ENCODE peak calls at places on chromosomes 13 and 19, in eight cellular contexts. One of them, this sample, is unnamed.
A peak's percentile ranks its signal among the peaks of the same experiment; 100 is the strongest.

GRCh38 chr19:3618144-3618810 is 8.3 kb downstream of the CACTIN start:
- DNase-seq in AG09309: no peak
- DNase-seq in mesothelial cell of epicardium: no peak
- DNase-seq in WTC11: peak; percentile 80
- DNase-seq in stimulated activated CD4-positive, alpha-beta T cell treated with anti-CD3 and anti-CD28 coated beads, Interleukin-1b, Interleukin-23, amount 100 ng/mL, for 1 hour: peak; percentile 39
- DNase-seq in KG1: no peak
- DNase-seq in lung microvascular endothelial cell: peak; percentile 77
- DNase-seq in ELR: peak; percentile 65
- DNase-seq in this sample: no peak

GRCh38 chr19:49403404-49404187 is 15.5 kb downstream of the KASH5 start:
- DNase-seq in ELR: no peak
- DNase-seq in AG09309: no peak
- DNase-seq in WTC11: peak; percentile 81
- DNase-seq in KG1: no peak
- DNase-seq in stimulated activated CD4-positive, alpha-beta T cell treated with anti-CD3 and anti-CD28 coated beads, Interleukin-1b, Interleukin-23, amount 100 ng/mL, for 1 hour: no peak
- DNase-seq in lung microvascular endothelial cell: no peak
- DNase-seq in mesothelial cell of epicardium: no peak
- DNase-seq in this sample: no peak

GRCh38 chr13:50033696-50034095 is 18.5 kb downstream of the KCNRG start:
- DNase-seq in stimulated activated CD4-positive, alpha-beta T cell treated with anti-CD3 and anti-CD28 coated beads, Interleukin-1b, Interleukin-23, amount 100 ng/mL, for 1 hour: no peak
- DNase-seq in AG09309: peak; percentile 35
- DNase-seq in WTC11: no peak
- DNase-seq in KG1: no peak
- DNase-seq in ELR: peak; percentile 16
- DNase-seq in mesothelial cell of epicardium: no peak
- DNase-seq in lung microvascular endothelial cell: no peak
- DNase-seq in this sample: peak; percentile 17

GRCh38 chr19:16824658-16825311 is 4.4 kb upstream of the SIN3B start:
- DNase-seq in WTC11: no peak
- DNase-seq in lung microvascular endothelial cell: no peak
- DNase-seq in mesothelial cell of epicardium: no peak
- DNase-seq in stimulated activated CD4-positive, alpha-beta T cell treated with anti-CD3 and anti-CD28 coated beads, Interleukin-1b, Interleukin-23, amount 100 ng/mL, for 1 hour: no peak
- DNase-seq in ELR: peak; percentile 71
- DNase-seq in KG1: no peak
- DNase-seq in AG09309: peak; percentile 33
- DNase-seq in this sample: no peak

GRCh38 chr13:20405691-20406090 is 120.0 kb downstream of the CRYL1 start:
- DNase-seq in stimulated activated CD4-positive, alpha-beta T cell treated with anti-CD3 and anti-CD28 coated beads, Interleukin-1b, Interleukin-23, amount 100 ng/mL, for 1 hour: no peak
- DNase-seq in KG1: no peak
- DNase-seq in ELR: no peak
- DNase-seq in mesothelial cell of epicardium: no peak
- DNase-seq in WTC11: peak; percentile 74
- DNase-seq in AG09309: no peak
- DNase-seq in lung microvascular endothelial cell: no peak
- DNase-seq in this sample: no peak

GRCh38 chr13:40192516-40193257 is 473.8 kb downstream of the FOXO1 start:
- DNase-seq in lung microvascular endothelial cell: no peak
- DNase-seq in stimulated activated CD4-positive, alpha-beta T cell treated with anti-CD3 and anti-CD28 coated beads, Interleukin-1b, Interleukin-23, amount 100 ng/mL, for 1 hour: no peak
- DNase-seq in KG1: no peak
- DNase-seq in AG09309: no peak
- DNase-seq in WTC11: no peak
- DNase-seq in mesothelial cell of epicardium: no peak
- DNase-seq in ELR: no peak
- DNase-seq in this sample: no peak

GRCh38 chr19:44887648-44888047 is 3.4 kb upstream of the TOMM40 start:
- DNase-seq in WTC11: no peak
- DNase-seq in mesothelial cell of epicardium: no peak
- DNase-seq in KG1: no peak
- DNase-seq in lung microvascular endothelial cell: no peak
- DNase-seq in AG09309: no peak
- DNase-seq in stimulated activated CD4-positive, alpha-beta T cell treated with anti-CD3 and anti-CD28 coated beads, Interleukin-1b, Interleukin-23, amount 100 ng/mL, for 1 hour: no peak
- DNase-seq in ELR: no peak
- DNase-seq in this sample: no peak

GRCh38 chr13:102597029-102598015 is 536 bp downstream of the TPP2 start:
- DNase-seq in ELR: peak; percentile 43
- DNase-seq in mesothelial cell of epicardium: no peak
- DNase-seq in lung microvascular endothelial cell: peak; percentile 16
- DNase-seq in stimulated activated CD4-positive, alpha-beta T cell treated with anti-CD3 and anti-CD28 coated beads, Interleukin-1b, Interleukin-23, amount 100 ng/mL, for 1 hour: no peak
- DNase-seq in WTC11: no peak
- DNase-seq in KG1: peak; percentile 47
- DNase-seq in AG09309: no peak
- DNase-seq in this sample: no peak

GRCh38 chr13:110266983-110267382 is 40.0 kb downstream of the COL4A1 start:
- DNase-seq in stimulated activated CD4-positive, alpha-beta T cell treated with anti-CD3 and anti-CD28 coated beads, Interleukin-1b, Interleukin-23, amount 100 ng/mL, for 1 hour: no peak
- DNase-seq in mesothelial cell of epicardium: no peak
- DNase-seq in AG09309: no peak
- DNase-seq in lung microvascular endothelial cell: peak; percentile 59
- DNase-seq in WTC11: peak; percentile 54
- DNase-seq in ELR: no peak
- DNase-seq in KG1: no peak
- DNase-seq in this sample: no peak

GRCh38 chr13:48563611-48564010 is 30.7 kb upstream of the RCBTB2 start:
- DNase-seq in AG09309: no peak
- DNase-seq in lung microvascular endothelial cell: peak; percentile 84
- DNase-seq in mesothelial cell of epicardium: no peak
- DNase-seq in KG1: no peak
- DNase-seq in WTC11: no peak
- DNase-seq in stimulated activated CD4-positive, alpha-beta T cell treated with anti-CD3 and anti-CD28 coated beads, Interleukin-1b, Interleukin-23, amount 100 ng/mL, for 1 hour: no peak
- DNase-seq in ELR: no peak
- DNase-seq in this sample: no peak

GRCh38 chr19:35561436-35561835 is 2.0 kb downstream of the ATP4A start:
- DNase-seq in KG1: no peak
- DNase-seq in lung microvascular endothelial cell: no peak
- DNase-seq in mesothelial cell of epicardium: no peak
- DNase-seq in ELR: no peak
- DNase-seq in stimulated activated CD4-positive, alpha-beta T cell treated with anti-CD3 and anti-CD28 coated beads, Interleukin-1b, Interleukin-23, amount 100 ng/mL, for 1 hour: no peak
- DNase-seq in WTC11: no peak
- DNase-seq in AG09309: no peak
- DNase-seq in this sample: no peak

GRCh38 chr19:47374876-47375693 is 26.0 kb downstream of the DHX34 start:
- DNase-seq in WTC11: no peak
- DNase-seq in ELR: no peak
- DNase-seq in lung microvascular endothelial cell: no peak
- DNase-seq in stimulated activated CD4-positive, alpha-beta T cell treated with anti-CD3 and anti-CD28 coated beads, Interleukin-1b, Interleukin-23, amount 100 ng/mL, for 1 hour: no peak
- DNase-seq in mesothelial cell of epicardium: no peak
- DNase-seq in AG09309: no peak
- DNase-seq in KG1: no peak
- DNase-seq in this sample: no peak

GRCh38 chr13:48975926-48976676 is 389 bp downstream of the FNDC3A start:
- DNase-seq in lung microvascular endothelial cell: peak; percentile 84
- DNase-seq in ELR: peak; percentile 90
- DNase-seq in mesothelial cell of epicardium: peak; percentile 62
- DNase-seq in WTC11: peak; percentile 80
- DNase-seq in AG09309: no peak
- DNase-seq in KG1: peak; percentile 60
- DNase-seq in stimulated activated CD4-positive, alpha-beta T cell treated with anti-CD3 and anti-CD28 coated beads, Interleukin-1b, Interleukin-23, amount 100 ng/mL, for 1 hour: peak; percentile 78
- DNase-seq in this sample: peak; percentile 58

GRCh38 chr19:49911381-49912145 is 14.9 kb upstream of the IL4I1 start:
- DNase-seq in ELR: no peak
- DNase-seq in mesothelial cell of epicardium: no peak
- DNase-seq in stimulated activated CD4-positive, alpha-beta T cell treated with anti-CD3 and anti-CD28 coated beads, Interleukin-1b, Interleukin-23, amount 100 ng/mL, for 1 hour: no peak
- DNase-seq in WTC11: no peak
- DNase-seq in lung microvascular endothelial cell: no peak
- DNase-seq in AG09309: no peak
- DNase-seq in KG1: no peak
- DNase-seq in this sample: no peak

GRCh38 chr13:98327326-98328314 is 150.6 kb upstream of the RNF113B start:
- DNase-seq in AG09309: peak; percentile 33
- DNase-seq in stimulated activated CD4-positive, alpha-beta T cell treated with anti-CD3 and anti-CD28 coated beads, Interleukin-1b, Interleukin-23, amount 100 ng/mL, for 1 hour: no peak
- DNase-seq in mesothelial cell of epicardium: no peak
- DNase-seq in KG1: no peak
- DNase-seq in WTC11: peak; percentile 50
- DNase-seq in lung microvascular endothelial cell: no peak
- DNase-seq in ELR: no peak
- DNase-seq in this sample: peak; percentile 22

GRCh38 chr13:54373211-54373610 is 1344.6 kb downstream of the OLFM4 start:
- DNase-seq in lung microvascular endothelial cell: no peak
- DNase-seq in WTC11: peak; percentile 23
- DNase-seq in KG1: no peak
- DNase-seq in mesothelial cell of epicardium: no peak
- DNase-seq in AG09309: no peak
- DNase-seq in ELR: no peak
- DNase-seq in stimulated activated CD4-positive, alpha-beta T cell treated with anti-CD3 and anti-CD28 coated beads, Interleukin-1b, Interleukin-23, amount 100 ng/mL, for 1 hour: no peak
- DNase-seq in this sample: no peak

GRCh38 chr19:43780706-43781525 is at the start of gene KCNN4:
- DNase-seq in lung microvascular endothelial cell: no peak
- DNase-seq in WTC11: no peak
- DNase-seq in AG09309: peak; percentile 39
- DNase-seq in ELR: peak; percentile 76
- DNase-seq in KG1: peak; percentile 59
- DNase-seq in stimulated activated CD4-positive, alpha-beta T cell treated with anti-CD3 and anti-CD28 coated beads, Interleukin-1b, Interleukin-23, amount 100 ng/mL, for 1 hour: peak; percentile 48
- DNase-seq in mesothelial cell of epicardium: no peak
- DNase-seq in this sample: no peak

GRCh38 chr19:29293736-29294342 is 80.9 kb upstream of the UQCRFS1 start:
- DNase-seq in AG09309: no peak
- DNase-seq in ELR: no peak
- DNase-seq in WTC11: no peak
- DNase-seq in mesothelial cell of epicardium: no peak
- DNase-seq in stimulated activated CD4-positive, alpha-beta T cell treated with anti-CD3 and anti-CD28 coated beads, Interleukin-1b, Interleukin-23, amount 100 ng/mL, for 1 hour: no peak
- DNase-seq in KG1: no peak
- DNase-seq in lung microvascular endothelial cell: no peak
- DNase-seq in this sample: no peak

GRCh38 chr13:113369189-113369588 is 5.3 kb upstream of the GRTP1 start:
- DNase-seq in WTC11: no peak
- DNase-seq in ELR: no peak
- DNase-seq in lung microvascular endothelial cell: no peak
- DNase-seq in mesothelial cell of epicardium: no peak
- DNase-seq in KG1: no peak
- DNase-seq in AG09309: no peak
- DNase-seq in stimulated activated CD4-positive, alpha-beta T cell treated with anti-CD3 and anti-CD28 coated beads, Interleukin-1b, Interleukin-23, amount 100 ng/mL, for 1 hour: no peak
- DNase-seq in this sample: no peak